ENCODE peak calls at places on chromosomes 4 and X, in eight cellular contexts. L, H, G, E, B, S, K and D are unnamed samples.

GRCh38 chr4:152747444-152747843 is 32.1 kb downstream of the TIGD4 start:
- DNase-seq in L (no peak), H (no peak), G (no peak), E (no peak), B (no peak), S (no peak), K (no peak), D (no peak)

GRCh38 chr4:6574747-6575502 is at the start of gene MAN2B2:
- DNase-seq in L (no peak), H (peak), G (peak), E (peak), B (peak), S (peak), K (peak), D (peak)

GRCh38 chr4:112536123-112536522 is 20.1 kb upstream of the NEUROG2 start:
- DNase-seq in L (no peak), H (no peak), G (no peak), E (no peak), B (no peak), S (no peak), K (no peak), D (no peak)

GRCh38 chr4:139454111-139454600 is at the start of gene RAB33B:
- DNase-seq in L (no peak), H (no peak), G (peak), E (no peak), B (no peak), S (no peak), K (no peak), D (no peak)

GRCh38 chr4:150355858-150356455 is 226.0 kb upstream of the MAB21L2 start:
- DNase-seq in L (no peak), H (no peak), G (no peak), E (no peak), B (no peak), S (no peak), K (no peak), D (no peak)

GRCh38 chr4:151921811-151922210 is 161.0 kb upstream of the GATB start:
- DNase-seq in L (no peak), H (no peak), G (no peak), E (no peak), B (no peak), S (no peak), K (no peak), D (no peak)

GRCh38 chr4:14583752-14584151 is 418.5 kb upstream of the CPEB2 start:
- DNase-seq in L (no peak), H (no peak), G (no peak), E (no peak), B (no peak), S (no peak), K (no peak), D (no peak)

GRCh38 chrX:48165246-48165645 is 31.3 kb downstream of the SSX5 start:
- DNase-seq in L (no peak), H (no peak), G (no peak), E (no peak), B (no peak), S (no peak), K (no peak), D (no peak)

GRCh38 chr4:75723117-75723801 is 1.1 kb upstream of the USO1 start:
- DNase-seq in L (no peak), H (no peak), G (no peak), E (no peak), B (no peak), S (no peak), K (no peak), D (no peak)

GRCh38 chr4:14478504-14478903 is 523.8 kb upstream of the CPEB2 start:
- DNase-seq in L (no peak), H (no peak), G (no peak), E (no peak), B (no peak), S (no peak), K (no peak), D (no peak)

GRCh38 chr4:29571322-29571721 is 1148.8 kb upstream of the PCDH7 start:
- DNase-seq in L (no peak), H (no peak), G (no peak), E (no peak), B (no peak), S (no peak), K (no peak), D (no peak)

GRCh38 chr4:183441276-183441675 is 3.2 kb upstream of the CDKN2AIP start:
- DNase-seq in L (no peak), H (no peak), G (no peak), E (no peak), B (no peak), S (no peak), K (no peak), D (no peak)

GRCh38 chr4:67393699-67394281 is 151.5 kb downstream of the CENPC start:
- DNase-seq in L (peak), H (no peak), G (no peak), E (no peak), B (no peak), S (no peak), K (no peak), D (peak)

GRCh38 chr4:102420563-102421221 is 75.4 kb upstream of the SLC39A8 start:
- DNase-seq in L (no peak), H (no peak), G (no peak), E (no peak), B (no peak), S (no peak), K (no peak), D (no peak)

GRCh38 chr4:153934689-153935017 is 145.8 kb upstream of the SFRP2 start:
- DNase-seq in L (no peak), H (no peak), G (no peak), E (no peak), B (no peak), S (no peak), K (no peak), D (no peak)

GRCh38 chr4:182809417-182810102 is 107.6 kb downstream of the DCTD start:
- DNase-seq in L (no peak), H (no peak), G (no peak), E (no peak), B (no peak), S (no peak), K (no peak), D (no peak)

GRCh38 chr4:150909116-150909515 is 106.0 kb downstream of the LRBA start:
- DNase-seq in L (no peak), H (no peak), G (no peak), E (no peak), B (no peak), S (no peak), K (no peak), D (no peak)

GRCh38 chr4:109191216-109191615 is 111.2 kb downstream of the COL25A1 start:
- DNase-seq in L (no peak), H (no peak), G (no peak), E (no peak), B (no peak), S (no peak), K (no peak), D (no peak)

GRCh38 chrX:103540145-103540544 is 20.9 kb upstream of the RAB40A start:
- DNase-seq in L (no peak), H (no peak), G (no peak), E (no peak), B (no peak), S (no peak), K (no peak), D (no peak)

GRCh38 chr4:141563721-141564120 is 72.7 kb upstream of the IL15 start:
- DNase-seq in L (no peak), H (no peak), G (no peak), E (no peak), B (no peak), S (no peak), K (no peak), D (no peak)

GRCh38 chr4:186037182-186037581 is 31.8 kb upstream of the TLR3 start:
- DNase-seq in L (no peak), H (no peak), G (no peak), E (no peak), B (no peak), S (no peak), K (no peak), D (no peak)

GRCh38 chr4:106371166-106371565 is 2.6 kb upstream of the GIMD1 start:
- DNase-seq in L (no peak), H (no peak), G (no peak), E (no peak), B (no peak), S (no peak), K (no peak), D (no peak)

GRCh38 chr4:78642934-78643333 is 91.4 kb downstream of the ANXA3 start:
- DNase-seq in L (no peak), H (peak), G (no peak), E (no peak), B (no peak), S (no peak), K (no peak), D (no peak)

GRCh38 chr4:6693274-6694176 is at the start of gene S100P:
- DNase-seq in L (no peak), H (peak), G (no peak), E (no peak), B (no peak), S (no peak), K (no peak), D (no peak)

GRCh38 chrX:56564921-56565861 is 1.8 kb downstream of the UBQLN2 start:
- DNase-seq in L (no peak), H (no peak), G (peak), E (no peak), B (no peak), S (no peak), K (no peak), D (no peak)

GRCh38 chr4:142202404-142203332 is 566.3 kb downstream of the IL15 start:
- DNase-seq in L (no peak), H (no peak), G (no peak), E (no peak), B (no peak), S (no peak), K (no peak), D (no peak)

GRCh38 chrX:136856050-136856449 is 24.5 kb downstream of the RBMX start:
- DNase-seq in L (no peak), H (no peak), G (no peak), E (no peak), B (no peak), S (no peak), K (no peak), D (no peak)

GRCh38 chr4:147388016-147388415 is 92.9 kb upstream of the EDNRA start:
- DNase-seq in L (no peak), H (no peak), G (no peak), E (no peak), B (no peak), S (no peak), K (no peak), D (no peak)

GRCh38 chr4:93710101-93710846 is 118.3 kb upstream of the ATOH1 start:
- DNase-seq in L (no peak), H (no peak), G (no peak), E (no peak), B (no peak), S (no peak), K (no peak), D (no peak)

GRCh38 chr4:1595789-1596325 is 88.3 kb downstream of the FAM53A start:
- DNase-seq in L (no peak), H (peak), G (peak), E (no peak), B (no peak), S (no peak), K (no peak), D (no peak)

GRCh38 chrX:130330706-130331105 is 9.0 kb upstream of the SLC25A14 start:
- DNase-seq in L (no peak), H (peak), G (no peak), E (no peak), B (no peak), S (no peak), K (peak), D (peak)